ENCODE peak calls at places on chromosomes 12 and 14, in eight cellular contexts. One of them, this sample, is unnamed.
A peak's percentile ranks its signal among the peaks of the same experiment; 100 is the strongest.

GRCh38 chr14:67680121-67680602 is 5.7 kb upstream of the VTI1B start:
- DNase-seq in cardiac muscle cell: peak; percentile 92
- DNase-seq in A549: no peak
- DNase-seq in HT1080: peak; percentile 93
- DNase-seq in H9: no peak
- DNase-seq in activated CD4-positive, alpha-beta T cell treated with anti-CD3 and anti-CD28 coated beads, Interleukin-2, amount 50 U/mL, for 1 hour: no peak
- DNase-seq in neural progenitor cell: no peak
- DNase-seq in HTR-8/SVneo: peak; percentile 47
- DNase-seq in this sample: no peak

GRCh38 chr14:94387051-94388026 is 1.1 kb downstream of the SERPINA1 start:
- DNase-seq in H9: no peak
- DNase-seq in cardiac muscle cell: no peak
- DNase-seq in activated CD4-positive, alpha-beta T cell treated with anti-CD3 and anti-CD28 coated beads, Interleukin-2, amount 50 U/mL, for 1 hour: no peak
- DNase-seq in HTR-8/SVneo: no peak
- DNase-seq in A549: no peak
- DNase-seq in neural progenitor cell: no peak
- DNase-seq in HT1080: no peak
- DNase-seq in this sample: no peak

GRCh38 chr12:4286228-4286627 is 12.7 kb downstream of the CCND2 start:
- DNase-seq in HTR-8/SVneo: no peak
- DNase-seq in neural progenitor cell: no peak
- DNase-seq in HT1080: no peak
- DNase-seq in H9: no peak
- DNase-seq in cardiac muscle cell: no peak
- DNase-seq in A549: no peak
- DNase-seq in activated CD4-positive, alpha-beta T cell treated with anti-CD3 and anti-CD28 coated beads, Interleukin-2, amount 50 U/mL, for 1 hour: no peak
- DNase-seq in this sample: peak; percentile 28

GRCh38 chr14:21070083-21070609 is at the start of gene ARHGEF40:
- DNase-seq in cardiac muscle cell: peak; percentile 66
- DNase-seq in neural progenitor cell: peak; percentile 84
- DNase-seq in H9: peak; percentile 50
- DNase-seq in HT1080: no peak
- DNase-seq in HTR-8/SVneo: peak; percentile 21
- DNase-seq in A549: peak; percentile 40
- DNase-seq in activated CD4-positive, alpha-beta T cell treated with anti-CD3 and anti-CD28 coated beads, Interleukin-2, amount 50 U/mL, for 1 hour: no peak
- DNase-seq in this sample: no peak

GRCh38 chr12:81077686-81078441 is at the start of gene ACSS3:
- DNase-seq in HT1080: no peak
- DNase-seq in A549: no peak
- DNase-seq in HTR-8/SVneo: no peak
- DNase-seq in H9: peak; percentile 94
- DNase-seq in cardiac muscle cell: peak; percentile 62
- DNase-seq in neural progenitor cell: peak; percentile 92
- DNase-seq in activated CD4-positive, alpha-beta T cell treated with anti-CD3 and anti-CD28 coated beads, Interleukin-2, amount 50 U/mL, for 1 hour: no peak
- DNase-seq in this sample: no peak

GRCh38 chr14:94174622-94175402 is 690 bp downstream of the PPP4R4 start:
- DNase-seq in neural progenitor cell: peak; percentile 72
- DNase-seq in H9: peak; percentile 58
- DNase-seq in HTR-8/SVneo: no peak
- DNase-seq in A549: no peak
- DNase-seq in HT1080: no peak
- DNase-seq in cardiac muscle cell: no peak
- DNase-seq in activated CD4-positive, alpha-beta T cell treated with anti-CD3 and anti-CD28 coated beads, Interleukin-2, amount 50 U/mL, for 1 hour: peak; percentile 7
- DNase-seq in this sample: no peak

GRCh38 chr12:63037721-63038120 is 102.8 kb upstream of the PPM1H start:
- DNase-seq in cardiac muscle cell: no peak
- DNase-seq in A549: no peak
- DNase-seq in neural progenitor cell: no peak
- DNase-seq in HT1080: no peak
- DNase-seq in H9: no peak
- DNase-seq in HTR-8/SVneo: no peak
- DNase-seq in activated CD4-positive, alpha-beta T cell treated with anti-CD3 and anti-CD28 coated beads, Interleukin-2, amount 50 U/mL, for 1 hour: no peak
- DNase-seq in this sample: no peak

GRCh38 chr14:20501346-20501745 is 4.0 kb upstream of the RNASE10 start:
- DNase-seq in neural progenitor cell: no peak
- DNase-seq in H9: no peak
- DNase-seq in A549: no peak
- DNase-seq in HT1080: peak; percentile 45
- DNase-seq in cardiac muscle cell: no peak
- DNase-seq in activated CD4-positive, alpha-beta T cell treated with anti-CD3 and anti-CD28 coated beads, Interleukin-2, amount 50 U/mL, for 1 hour: no peak
- DNase-seq in HTR-8/SVneo: no peak
- DNase-seq in this sample: no peak

GRCh38 chr14:25103820-25104219 is 53.9 kb upstream of the STXBP6 start:
- DNase-seq in H9: no peak
- DNase-seq in HT1080: no peak
- DNase-seq in A549: no peak
- DNase-seq in neural progenitor cell: no peak
- DNase-seq in cardiac muscle cell: no peak
- DNase-seq in HTR-8/SVneo: no peak
- DNase-seq in activated CD4-positive, alpha-beta T cell treated with anti-CD3 and anti-CD28 coated beads, Interleukin-2, amount 50 U/mL, for 1 hour: no peak
- DNase-seq in this sample: no peak

This sample was measured in Caco-2.